ENCODE peak calls at places on chromosomes 12 and 14, in four cellular contexts. A, Q, U and Y are unnamed samples.

GRCh38 chr14:90624228-90624627 is 192.0 kb downstream of the TTC7B start:
- DNase-seq in A (no peak), Q (no peak), U (peak; percentile 59), Y (no peak)

GRCh38 chr14:70567791-70568190 is 32.7 kb downstream of the MED6 start:
- DNase-seq in A (peak; percentile 1), Q (peak; percentile 54), U (no peak), Y (peak; percentile 18)

GRCh38 chr14:50501642-50502041 is 30.7 kb downstream of the MAP4K5 start:
- DNase-seq in A (peak; percentile 43), Q (no peak), U (no peak), Y (no peak)

GRCh38 chr14:81303258-81303935 is 82.6 kb upstream of the GTF2A1 start:
- DNase-seq in A (no peak), Q (peak; percentile 89), U (peak; percentile 43), Y (peak; percentile 48)

GRCh38 chr14:33120966-33121365 is 182.3 kb downstream of the NPAS3 start:
- DNase-seq in A (no peak), Q (no peak), U (no peak), Y (no peak)

GRCh38 chr14:34220921-34221320 is 241.1 kb downstream of the SPTSSA start:
- DNase-seq in A (no peak), Q (no peak), U (no peak), Y (no peak)

GRCh38 chr14:38828183-38828877 is 274.7 kb downstream of the SEC23A start:
- DNase-seq in A (no peak), Q (no peak), U (no peak), Y (no peak)

GRCh38 chr14:91745329-91745728 is 13.4 kb upstream of the CATSPERB start:
- DNase-seq in A (no peak), Q (no peak), U (no peak), Y (no peak)

GRCh38 chr12:115378296-115378695 is 694.3 kb upstream of the TBX3 start:
- DNase-seq in A (no peak), Q (no peak), U (no peak), Y (no peak)

GRCh38 chr12:70643927-70644326 is 6.7 kb upstream of the PTPRB start:
- DNase-seq in A (no peak), Q (no peak), U (no peak), Y (peak; percentile 99)

GRCh38 chr14:78127233-78127632 is 42.9 kb upstream of the NRXN3 start:
- DNase-seq in A (no peak), Q (no peak), U (no peak), Y (no peak)

GRCh38 chr14:49505026-49505766 is 81.0 kb downstream of the RPS29 start:
- DNase-seq in A (no peak), Q (no peak), U (no peak), Y (no peak)